ENCODE peak calls at places on chromosome 18, in eight cellular contexts. L is tibial nerve, H is stomach, W is lower leg skin, U is right lobe of liver, M is K562, R is heart left ventricle, A is A549. B is an unnamed sample.

GRCh38 chr18:1092228-1092627 is 187.6 kb downstream of the ADCYAP1 start:
- DNase-seq in U (no peak), H (no peak), R (no peak), L (no peak), W (no peak), A (no peak), M (peak), B (no peak)

GRCh38 chr18:69265661-69266060 is 135.0 kb upstream of the DOK6 start:
- DNase-seq in H (no peak), L (no peak), M (no peak), U (no peak), W (no peak), A (no peak), R (no peak), B (no peak)

GRCh38 chr18:33010149-33010548 is 237.3 kb upstream of the KLHL14 start:
- DNase-seq in L (no peak), M (no peak), U (no peak), R (no peak), W (no peak), H (no peak), A (no peak), B (no peak)

GRCh38 chr18:11808001-11808855 is 43.0 kb upstream of the CHMP1B start:
- DNase-seq in U (no peak), H (no peak), M (no peak), A (peak), R (no peak), L (no peak), W (no peak), B (no peak)

GRCh38 chr18:61606759-61607158 is 273.5 kb downstream of the CDH20 start:
- DNase-seq in H (peak), M (no peak), A (peak), R (peak), U (peak), W (peak), L (peak), B (peak)

GRCh38 chr18:79988925-79989361 is 580 bp upstream of the TXNL4A start:
- DNase-seq in U (peak), L (peak), W (peak), A (peak), M (no peak), H (peak), R (no peak), B (peak)

GRCh38 chr18:13491138-13491537 is 235.2 kb downstream of the FAM210A start:
- DNase-seq in M (no peak), A (no peak), H (no peak), R (no peak), U (no peak), W (no peak), L (no peak), B (no peak)

GRCh38 chr18:34702814-34703213 is 7.3 kb upstream of the DTNA start:
- DNase-seq in R (no peak), H (no peak), M (no peak), L (no peak), U (no peak), W (no peak), A (no peak), B (no peak)

GRCh38 chr18:22434973-22435608 is 17.4 kb upstream of the CTAGE1 start:
- DNase-seq in M (no peak), W (no peak), R (no peak), L (no peak), H (no peak), A (peak), U (no peak), B (no peak)

GRCh38 chr18:48123965-48124364 is 193.5 kb upstream of the SMAD2 start:
- DNase-seq in M (no peak), R (no peak), L (no peak), H (no peak), A (no peak), W (no peak), U (no peak), B (no peak)
- TF ChIP-seq POLR2A in M (no peak), R (no peak), L (no peak), H (no peak), A (no peak), W (no peak), U (no peak), B (no peak)

GRCh38 chr18:55779461-55779710 is 191.4 kb upstream of the TCF4 start:
- DNase-seq in H (no peak), U (no peak), L (no peak), M (no peak), R (no peak), W (no peak), A (no peak), B (no peak)
- H3K4me3 ChIP-seq in H (peak), U (peak), L (peak), M (peak), R (peak), W (peak), A (no peak), B (peak)

GRCh38 chr18:5295981-5296705 is 617 bp upstream of the ZBTB14 start:
- DNase-seq in U (peak), A (peak), M (peak), H (peak), W (peak), R (peak), L (peak), B (peak)

GRCh38 chr18:5296706-5297320 is 1.3 kb upstream of the ZBTB14 start:
- DNase-seq in L (peak), W (peak), A (peak), U (peak), R (peak), M (peak), H (peak), B (peak)

GRCh38 chr18:5295231-5295920 is at the start of gene ZBTB14:
- DNase-seq in A (peak), H (peak), U (peak), L (peak), M (peak), W (peak), R (peak), B (peak)

GRCh38 chr18:5294113-5294617 is 1.4 kb downstream of the ZBTB14 start:
- DNase-seq in A (no peak), R (no peak), U (peak), M (no peak), L (no peak), W (peak), H (peak), B (peak)

DNA sequence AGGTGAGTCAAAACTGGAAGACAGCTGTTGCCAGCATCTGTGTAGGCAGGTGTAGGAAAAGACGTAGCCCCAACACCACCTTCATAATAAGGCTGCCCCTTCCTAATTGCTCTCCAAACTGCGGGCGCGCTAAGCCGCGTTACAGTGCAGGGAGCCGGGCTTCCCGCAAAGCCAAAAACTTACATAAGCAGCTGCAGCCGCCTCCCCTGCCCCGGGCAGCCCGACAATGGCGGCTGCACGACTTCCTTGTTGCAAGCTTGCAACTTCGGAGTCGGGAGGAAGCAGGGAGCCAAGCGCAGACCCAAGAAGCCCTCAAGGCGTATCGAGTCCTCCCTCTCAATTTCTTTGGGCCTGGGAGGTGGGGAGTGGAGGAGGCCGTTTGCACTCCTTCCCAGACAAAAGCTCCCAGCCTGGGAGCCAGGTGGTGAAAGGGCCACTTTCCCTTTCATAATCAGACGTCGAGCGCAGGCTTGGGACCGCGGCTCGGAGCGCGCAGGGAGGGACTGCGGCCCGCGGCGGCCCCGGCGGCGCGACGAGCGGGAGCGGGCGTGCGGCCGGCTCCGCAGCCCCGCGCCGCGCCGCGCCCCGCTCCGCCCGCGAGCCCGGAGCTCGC is 802 bp downstream of the ZBTB14 start:
- DNase-seq in H (peak), W (peak), M (no peak), U (peak), R (peak), L (peak), A (peak), B (peak)
- TF ChIP-seq POLR2A in H (no peak), W (no peak), M (peak), U (no peak), R (no peak), L (no peak), A (peak), B (peak)

GRCh38 chr18:78514910-78515670 is 464.5 kb upstream of the SALL3 start:
- DNase-seq in A (no peak), W (no peak), H (peak), U (no peak), M (no peak), L (no peak), R (no peak), B (no peak)
- H3K4me3 ChIP-seq in A (no peak), W (no peak), H (no peak), U (no peak), M (no peak), L (no peak), R (no peak), B (no peak)

GRCh38 chr18:76823574-76823973 is 1.2 kb downstream of the ZNF236 start:
- DNase-seq in H (no peak), A (peak), R (peak), U (peak), M (peak), L (no peak), W (no peak), B (peak)

GRCh38 chr18:76823166-76823539 is 796 bp downstream of the ZNF236 start:
- DNase-seq in L (no peak), U (peak), R (peak), W (no peak), M (no peak), A (no peak), H (no peak), B (peak)

GRCh38 chr18:76821875-76822509 is 365 bp upstream of the ZNF236 start:
- DNase-seq in W (peak), H (peak), L (peak), M (peak), U (peak), A (peak), R (peak), B (peak)

GRCh38 chr18:76821356-76821874 is 942 bp upstream of the ZNF236 start:
- DNase-seq in M (no peak), L (no peak), H (no peak), W (no peak), R (no peak), A (no peak), U (no peak), B (no peak)

DNA sequence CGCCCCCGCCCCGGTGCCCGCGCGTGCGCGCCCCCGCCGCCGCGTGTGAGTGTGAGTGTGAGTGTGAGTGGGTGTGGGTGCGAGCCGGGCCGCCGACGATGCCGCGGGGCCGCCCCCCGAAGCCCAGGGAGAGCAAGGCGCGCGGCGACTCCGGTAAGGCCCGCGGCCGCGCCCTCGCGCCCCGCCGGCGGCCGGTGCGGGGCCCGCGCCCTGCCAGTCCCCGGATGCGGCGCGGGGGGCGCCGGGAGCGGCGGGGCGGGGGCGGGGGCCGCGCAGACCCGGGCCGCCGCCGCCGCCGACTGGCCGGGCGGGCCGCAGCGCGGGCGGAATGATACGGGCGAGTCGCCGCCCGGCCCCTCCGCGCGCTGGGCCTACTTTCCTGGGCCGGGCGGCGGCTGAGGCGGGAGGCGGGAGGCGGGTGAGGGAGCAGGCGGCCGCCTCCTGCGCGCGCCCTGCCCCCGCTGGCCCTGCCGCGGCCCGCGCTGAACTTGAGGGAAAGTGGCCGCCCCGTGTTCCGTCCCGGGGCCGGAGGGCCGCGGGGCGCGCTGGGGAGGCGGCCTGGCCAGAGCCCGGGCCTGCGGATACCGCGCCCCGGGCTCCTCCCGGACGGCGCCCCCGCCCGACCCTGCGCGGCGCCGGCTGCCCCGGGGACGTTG is at the start of gene ZNF236:
- DNase-seq in H (peak), A (peak), R (peak), W (peak), U (peak), M (peak), L (peak), B (peak)
- TF ChIP-seq POLR2A in H (no peak), A (peak), R (no peak), W (no peak), U (peak), M (no peak), L (peak), B (no peak)

B was measured in transverse colon.